ENCODE peak calls at places on chromosomes 12 and 14, in six cellular contexts. G is GM12891, A is HepG2, R is GM12878, F is K562, I is H1. Q is an unnamed sample.

GRCh38 chr12:132622437-132623071 is 4.0 kb downstream of the P2RX2 start:
- DNase-seq in G (no peak), A (no peak), R (no peak), F (no peak), I (no peak), Q (no peak)

GRCh38 chr14:41785696-41786095 is 179.0 kb downstream of the LRFN5 start:
- DNase-seq in G (no peak), A (peak), R (no peak), F (no peak), I (no peak), Q (no peak)

GRCh38 chr14:95274283-95274682 is 45.4 kb downstream of the CLMN start:
- DNase-seq in G (no peak), A (no peak), R (no peak), F (no peak), I (no peak), Q (no peak)

GRCh38 chr14:99356031-99356430 is 84.0 kb upstream of the BCL11B start:
- DNase-seq in G (no peak), A (no peak), R (no peak), F (no peak), I (no peak), Q (no peak)

GRCh38 chr12:15180975-15181683 is 40.1 kb downstream of the RERG start:
- DNase-seq in G (no peak), A (no peak), R (no peak), F (no peak), I (no peak), Q (no peak)

GRCh38 chr14:61997146-61997545 is 234.9 kb downstream of the SNAPC1 start:
- DNase-seq in G (no peak), A (no peak), R (no peak), F (no peak), I (no peak), Q (no peak)

GRCh38 chr14:38291681-38292459 is 36.0 kb upstream of the CLEC14A start:
- DNase-seq in G (no peak), A (no peak), R (no peak), F (no peak), I (no peak), Q (no peak)

GRCh38 chr14:99644035-99644587 is 818 bp upstream of the HHIPL1 start:
- DNase-seq in G (no peak), A (no peak), R (no peak), F (no peak), I (no peak), Q (no peak)

GRCh38 chr14:91138511-91139359 is 24.9 kb downstream of the DGLUCY start:
- DNase-seq in G (no peak), A (peak), R (no peak), F (peak), I (peak), Q (no peak)

GRCh38 chr14:26282578-26282977 is 315.3 kb downstream of the NOVA1 start:
- DNase-seq in G (no peak), A (no peak), R (no peak), F (no peak), I (no peak), Q (no peak)

GRCh38 chr12:132507656-132508055 is 17.7 kb downstream of the FBRSL1 start:
- DNase-seq in G (no peak), A (no peak), R (no peak), F (no peak), I (no peak), Q (no peak)

GRCh38 chr12:40946612-40947194 is 241.4 kb upstream of the PDZRN4 start:
- DNase-seq in G (no peak), A (peak), R (no peak), F (peak), I (no peak), Q (no peak)

GRCh38 chr14:104788873-104789663 is 6.5 kb downstream of the AKT1 start:
- DNase-seq in G (no peak), A (no peak), R (no peak), F (no peak), I (no peak), Q (no peak)

GRCh38 chr12:15928345-15928744 is 17.2 kb downstream of the DERA start:
- DNase-seq in G (no peak), A (peak), R (peak), F (no peak), I (no peak), Q (no peak)

GRCh38 chr12:68175566-68176033 is 16.1 kb upstream of the IFNG start:
- DNase-seq in G (peak), A (no peak), R (peak), F (no peak), I (no peak), Q (peak)

GRCh38 chr14:85529803-85530574 is at the start of gene FLRT2:
- DNase-seq in G (no peak), A (no peak), R (no peak), F (no peak), I (peak), Q (no peak)

GRCh38 chr12:76921891-76922664 is 43.3 kb upstream of the CSRP2 start:
- DNase-seq in G (no peak), A (no peak), R (no peak), F (no peak), I (no peak), Q (no peak)

GRCh38 chr12:77153706-77154105 is 88.3 kb upstream of the E2F7 start:
- DNase-seq in G (no peak), A (no peak), R (no peak), F (no peak), I (no peak), Q (no peak)

GRCh38 chr12:120920178-120920577 is 16.0 kb upstream of the SPPL3 start:
- DNase-seq in G (no peak), A (no peak), R (no peak), F (no peak), I (no peak), Q (no peak)

GRCh38 chr12:95066091-95066855 is 7.1 kb downstream of the NR2C1 start:
- DNase-seq in G (no peak), A (no peak), R (no peak), F (no peak), I (no peak), Q (no peak)

GRCh38 chr12:118525216-118525615 is 148.9 kb downstream of the SUDS3 start:
- DNase-seq in G (no peak), A (no peak), R (no peak), F (no peak), I (no peak), Q (no peak)

GRCh38 chr12:95805864-95806669 is 15.5 kb upstream of the NTN4 start:
- DNase-seq in G (no peak), A (no peak), R (no peak), F (no peak), I (no peak), Q (no peak)

DNA sequence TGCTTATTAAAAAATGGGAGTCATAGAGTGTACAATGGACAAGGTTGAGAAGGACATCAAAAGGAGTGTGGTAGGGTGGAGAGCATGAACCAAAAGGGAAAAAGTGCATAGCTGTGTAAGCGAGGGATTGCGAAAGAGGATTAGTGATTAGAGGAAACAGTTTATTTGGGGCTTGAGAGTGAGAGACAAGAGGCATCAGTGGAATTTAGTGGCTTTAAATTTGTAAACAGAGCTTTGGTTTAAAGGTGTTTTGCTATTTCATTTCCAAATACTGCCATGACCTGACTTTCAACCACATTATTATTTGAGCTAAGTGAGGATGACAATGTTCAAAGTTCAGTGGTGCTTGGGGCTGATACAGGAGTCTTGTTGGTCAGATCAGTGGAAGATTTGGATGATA is 53.4 kb downstream of the SLC16A7 start:
- DNase-seq in G (no peak), A (peak), R (no peak), F (no peak), I (no peak), Q (no peak)
- TF ChIP-seq TAF1 in G (no peak), A (no peak), R (no peak), F (no peak), I (no peak), Q (no peak)

DNA sequence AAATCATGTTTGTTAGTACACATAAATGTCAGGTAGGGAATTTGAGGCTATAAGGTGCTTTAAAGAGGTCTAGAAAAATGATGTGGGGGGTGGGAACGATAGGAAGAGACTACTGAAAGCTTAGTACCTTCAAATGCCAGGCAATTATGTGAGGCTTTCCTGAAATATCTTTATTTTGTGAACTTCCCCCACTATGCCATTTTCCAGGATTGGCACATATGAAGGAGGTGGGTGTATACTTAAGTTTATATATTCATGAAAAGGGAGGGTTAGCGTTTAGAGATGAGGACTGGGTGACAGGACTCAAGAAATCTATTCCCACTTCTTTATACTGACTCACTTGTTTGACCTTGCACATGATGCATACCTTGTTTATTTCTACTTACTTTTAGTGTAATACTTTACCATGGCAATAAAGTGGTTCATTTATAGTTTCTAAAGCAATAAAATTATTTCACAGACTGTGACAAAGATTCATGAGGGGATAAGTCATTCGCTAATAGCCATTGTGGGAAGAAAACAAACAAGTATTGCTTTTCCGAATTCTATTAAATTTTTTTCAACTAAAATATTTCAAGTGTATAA is 77.1 kb downstream of the PLEKHA5 start:
- DNase-seq in G (no peak), A (no peak), R (no peak), F (no peak), I (no peak), Q (no peak)
- TF ChIP-seq POLR2A in G (no peak), A (no peak), R (no peak), F (no peak), I (no peak), Q (no peak)

GRCh38 chr12:92134638-92135274 is 10.9 kb downstream of the BTG1 start:
- DNase-seq in G (no peak), A (no peak), R (no peak), F (no peak), I (no peak), Q (no peak)

GRCh38 chr12:92138626-92139025 is 7.0 kb downstream of the BTG1 start:
- DNase-seq in G (no peak), A (no peak), R (no peak), F (no peak), I (no peak), Q (no peak)

GRCh38 chr12:92136021-92136735 is 9.5 kb downstream of the BTG1 start:
- DNase-seq in G (no peak), A (no peak), R (no peak), F (no peak), I (no peak), Q (no peak)

GRCh38 chr12:92138144-92138543 is 7.5 kb downstream of the BTG1 start:
- DNase-seq in G (no peak), A (no peak), R (no peak), F (no peak), I (no peak), Q (no peak)

GRCh38 chr12:92136883-92137582 is 8.6 kb downstream of the BTG1 start:
- DNase-seq in G (no peak), A (peak), R (no peak), F (no peak), I (no peak), Q (no peak)
- TF ChIP-seq TAF1 in G (no peak), A (no peak), R (no peak), F (no peak), I (no peak), Q (no peak)

DNA sequence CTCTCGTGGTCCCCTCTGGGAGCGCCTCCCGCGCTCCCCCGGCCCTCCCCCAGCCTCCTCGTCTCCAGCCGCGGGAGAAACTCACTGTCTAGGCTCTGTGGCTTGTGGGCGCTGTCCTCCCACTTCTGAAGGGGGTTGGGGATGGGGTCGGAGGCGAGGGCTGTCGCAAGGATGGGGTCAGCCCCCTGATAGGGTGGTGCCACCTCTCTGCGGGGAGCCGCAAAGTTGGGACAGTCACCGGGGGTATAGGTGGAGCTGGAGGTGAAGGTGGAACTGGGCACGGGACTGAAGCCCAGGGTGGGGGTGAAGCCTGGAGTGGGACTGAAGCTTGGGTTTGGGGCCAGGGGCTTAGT is 12.2 kb downstream of the TNFRSF1A start:
- DNase-seq in G (no peak), A (no peak), R (no peak), F (no peak), I (no peak), Q (no peak)
- TF ChIP-seq POLR2A in G (no peak), A (no peak), R (no peak), F (no peak), I (no peak), Q (no peak)

DNA sequence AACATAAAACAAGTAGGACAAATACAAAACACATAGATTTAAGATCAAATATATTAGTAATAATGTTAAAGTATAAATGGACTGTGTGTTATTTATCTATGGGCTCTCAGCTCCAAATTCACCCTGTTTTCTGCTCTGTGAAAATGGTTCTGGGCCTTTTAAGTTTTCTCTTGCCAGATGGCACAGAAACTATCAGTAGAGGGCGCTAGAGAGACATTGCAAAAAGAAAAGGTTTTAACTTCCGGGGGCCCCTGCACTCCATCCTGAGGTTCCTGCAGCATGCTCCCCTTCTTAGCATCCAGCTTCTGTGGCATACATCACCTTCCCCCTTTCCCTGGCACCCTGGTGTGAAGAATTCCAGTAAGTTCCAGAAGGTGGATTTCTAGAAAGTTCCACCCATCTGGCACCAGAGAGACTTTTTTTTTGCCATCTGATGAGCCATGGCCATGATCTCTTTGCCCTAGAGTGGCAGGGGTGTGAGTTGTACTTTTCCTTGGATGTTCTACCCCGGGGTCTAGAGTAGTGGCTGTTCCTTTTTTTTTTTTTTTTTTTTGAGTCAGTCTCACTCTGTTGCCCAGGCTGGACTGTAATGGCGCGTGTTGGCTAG is 29.3 kb downstream of the ZCRB1 start:
- DNase-seq in G (no peak), A (peak), R (no peak), F (peak), I (peak), Q (no peak)
- TF ChIP-seq TAF1 in G (no peak), A (no peak), R (no peak), F (no peak), I (no peak), Q (no peak)

Q was measured in GM12892.